ENCODE peak calls at places on chromosomes 6 and 20, in seven cellular contexts. F is neuronal stem cell, Y is mesenchymal stem cell, H is H9, X is mesendoderm, Q is H1, E is trophoblast cell. C is an unnamed sample.

GRCh38 chr20:24895898-24896658 is 53.0 kb upstream of the CST7 start:
- DNase-seq in Y (no peak), F (no peak), X (no peak), H (no peak), Q (no peak), E (no peak), C (no peak)

GRCh38 chr20:57006411-57007170 is 259.9 kb downstream of the BMP7 start:
- DNase-seq in Q (no peak), E (peak; percentile 87), X (peak; percentile 86), Y (peak; percentile 50), F (peak; percentile 24), H (no peak), C (no peak)

GRCh38 chr6:2938632-2939083 is 32.7 kb downstream of the SERPINB6 start:
- DNase-seq in F (no peak), H (no peak), X (no peak), E (peak; percentile 80), Y (no peak), Q (peak; percentile 49), C (no peak)

GRCh38 chr20:35387334-35387733 is 24.4 kb downstream of the UQCC1 start:
- DNase-seq in Y (peak; percentile 62), X (no peak), F (no peak), H (no peak), E (no peak), Q (no peak), C (peak; percentile 63)

GRCh38 chr6:147448212-147448611 is 60.3 kb upstream of the SAMD5 start:
- DNase-seq in E (no peak), X (peak; percentile 93), Q (peak; percentile 74), F (peak; percentile 6), Y (no peak), H (peak; percentile 99), C (no peak)

GRCh38 chr20:40687384-40688128 is 1.5 kb downstream of the MAFB start:
- DNase-seq in F (peak; percentile 56), X (peak; percentile 76), E (no peak), Y (peak; percentile 46), Q (peak; percentile 75), H (peak; percentile 58), C (no peak)

GRCh38 chr20:12414446-12415274 is 497.0 kb downstream of the BTBD3 start:
- DNase-seq in F (no peak), X (peak; percentile 68), Q (no peak), H (no peak), Y (no peak), E (no peak), C (no peak)

GRCh38 chr20:63472159-63472811 is at the start of gene KCNQ2:
- DNase-seq in F (no peak), Q (no peak), H (peak; percentile 67), Y (no peak), E (no peak), X (peak; percentile 85), C (no peak)

GRCh38 chr6:12327391-12327790 is 37.2 kb downstream of the EDN1 start:
- DNase-seq in X (no peak), E (no peak), H (no peak), Y (no peak), F (no peak), Q (no peak), C (peak; percentile 45)

GRCh38 chr6:52560462-52560861 is 16.4 kb downstream of the TRAM2 start:
- DNase-seq in H (no peak), X (no peak), F (no peak), E (no peak), Y (peak; percentile 53), Q (no peak), C (no peak)

GRCh38 chr20:25273541-25274358 is 25.9 kb downstream of the PYGB start:
- DNase-seq in F (no peak), H (no peak), X (no peak), Q (peak; percentile 27), Y (no peak), E (no peak), C (no peak)

GRCh38 chr6:8054276-8054675 is 9.9 kb downstream of the BLOC1S5 start:
- DNase-seq in H (no peak), Q (no peak), E (no peak), Y (no peak), F (no peak), X (no peak), C (peak; percentile 57)

GRCh38 chr6:135910943-135911618 is 59.6 kb downstream of the PDE7B start:
- DNase-seq in F (no peak), Y (peak; percentile 24), X (no peak), E (no peak), H (no peak), Q (no peak), C (no peak)
- H3K23ac ChIP-seq in F (no peak overlapping the region), Y (no peak overlapping the region), X (no peak overlapping the region), E (no peak overlapping the region), H (no peak overlapping the region), Q (no peak overlapping the region), C (no peak overlapping the region)

GRCh38 chr20:3815703-3816315 is 4.5 kb upstream of the AP5S1 start:
- DNase-seq in X (no peak), H (no peak), Q (no peak), F (no peak), Y (no peak), E (no peak), C (no peak)
- H3K23ac ChIP-seq in X (no peak overlapping the region), H (no peak overlapping the region), Q (no peak overlapping the region), F (no peak overlapping the region), Y (no peak overlapping the region), E (no peak overlapping the region), C (no peak overlapping the region)

GRCh38 chr6:341914-342831 is 49.4 kb upstream of the IRF4 start:
- DNase-seq in X (no peak), H (no peak), Y (no peak), E (no peak), F (no peak), Q (no peak), C (no peak)
- H3K23ac ChIP-seq in X (no peak overlapping the region), H (no peak overlapping the region), Y (no peak overlapping the region), E (no peak overlapping the region), F (no peak overlapping the region), Q (no peak overlapping the region), C (no peak overlapping the region)

DNA sequence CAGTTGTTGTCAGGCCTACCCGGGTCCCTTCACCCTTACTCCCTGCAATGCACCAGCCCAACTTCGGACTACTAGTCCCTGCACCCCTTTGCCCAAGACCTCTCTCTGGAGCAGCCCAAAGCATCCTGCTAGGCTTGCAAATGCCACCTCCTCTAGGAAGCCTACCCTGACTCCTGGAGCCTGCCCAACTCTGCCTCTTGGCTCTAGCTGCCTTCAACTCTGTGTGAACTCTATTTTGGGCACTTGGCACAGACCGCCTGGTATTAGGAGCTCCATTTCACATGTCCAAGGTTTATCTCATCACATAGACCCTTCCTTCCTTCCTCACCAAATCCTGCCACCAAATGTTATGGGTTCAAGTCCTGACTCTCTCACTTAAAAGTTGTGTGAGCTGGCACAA is 80.6 kb downstream of the MDGA1 start:
- DNase-seq in X (no peak), F (no peak), H (no peak), Y (no peak), Q (no peak), E (no peak), C (no peak)
- H3K23ac ChIP-seq in X (no peak overlapping the region), F (no peak overlapping the region), H (no peak overlapping the region), Y (no peak overlapping the region), Q (no peak overlapping the region), E (no peak overlapping the region), C (no peak overlapping the region)

GRCh38 chr6:162198925-162199324 is 528.6 kb downstream of the PRKN start:
- DNase-seq in F (no peak), X (peak; percentile 33), H (no peak), Q (no peak), Y (no peak), E (no peak), C (no peak)
- H3K23ac ChIP-seq in F (no peak overlapping the region), X (no peak overlapping the region), H (no peak overlapping the region), Q (no peak overlapping the region), Y (no peak overlapping the region), E (no peak overlapping the region), C (no peak overlapping the region)

DNA sequence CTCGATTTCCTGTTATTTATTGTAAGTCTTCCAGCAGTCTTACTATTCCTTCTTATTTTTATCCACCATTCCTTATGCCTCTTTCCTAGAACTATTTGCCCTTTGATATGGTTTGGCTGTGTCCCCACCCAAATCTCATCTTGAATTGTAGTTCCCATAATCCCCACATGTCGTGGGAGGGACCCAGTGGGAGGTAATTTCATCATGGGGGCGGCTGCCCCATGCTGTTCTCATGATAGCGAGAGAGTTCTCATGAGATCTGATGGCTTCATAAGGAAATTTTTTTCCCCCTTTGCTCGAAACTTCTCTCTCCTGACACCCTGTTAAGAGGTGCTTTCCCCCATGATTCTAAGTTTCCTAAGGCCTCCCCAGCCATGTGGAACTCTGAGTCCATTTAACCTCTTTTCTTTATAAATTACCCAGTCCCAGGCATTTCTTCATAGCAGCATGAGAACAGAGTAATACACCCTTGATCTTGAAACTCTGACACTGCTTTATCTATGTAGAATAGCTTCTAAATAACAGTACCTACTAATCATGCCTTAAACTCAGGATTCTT is 48.8 kb downstream of the PLN start:
- DNase-seq in Q (no peak), X (peak; percentile 18), F (no peak), Y (no peak), H (no peak), E (no peak), C (no peak)
- H3K23ac ChIP-seq in Q (no peak overlapping the region), X (no peak overlapping the region), F (no peak overlapping the region), Y (no peak overlapping the region), H (no peak overlapping the region), E (no peak overlapping the region), C (no peak overlapping the region)

C was measured in IMR-90.